ENCODE peak calls at places on chromosomes 1 and 21, in eight cellular contexts. S, M, E, J, I, L, U and H are unnamed samples.
A peak's percentile ranks its signal among the peaks of the same experiment; 100 is the strongest.

GRCh38 chr1:59116920-59117542 is 179.9 kb upstream of the FGGY start:
- DNase-seq in S (no peak), M (peak; percentile 86), E (peak; percentile 23), J (peak; percentile 48), I (peak; percentile 56), L (no peak), U (peak; percentile 55), H (no peak)

GRCh38 chr1:227785094-227785811 is 30.2 kb upstream of the PRSS38 start:
- DNase-seq in S (no peak), M (no peak), E (no peak), J (no peak), I (no peak), L (no peak), U (no peak), H (no peak)

GRCh38 chr1:245704765-245705164 is 550.0 kb downstream of the KIF26B start:
- DNase-seq in S (no peak), M (peak; percentile 67), E (no peak), J (peak; percentile 33), I (peak; percentile 58), L (no peak), U (peak; percentile 9), H (no peak)

GRCh38 chr1:112358798-112359408 is 37.1 kb upstream of the CTTNBP2NL start:
- DNase-seq in S (peak; percentile 84), M (peak; percentile 81), E (peak; percentile 84), J (peak; percentile 83), I (peak; percentile 45), L (peak; percentile 77), U (peak; percentile 67), H (peak; percentile 47)

GRCh38 chr21:35525443-35525842 is 476.3 kb upstream of the RUNX1 start:
- DNase-seq in S (no peak), M (peak; percentile 64), E (no peak), J (no peak), I (peak; percentile 54), L (no peak), U (peak; percentile 88), H (no peak)

GRCh38 chr21:34881421-34881820 is 167.7 kb downstream of the RUNX1 start:
- DNase-seq in S (no peak), M (peak; percentile 68), E (no peak), J (peak; percentile 50), I (peak; percentile 84), L (no peak), U (peak; percentile 42), H (no peak)

GRCh38 chr1:44507490-44508396 is 102.7 kb downstream of the RNF220 start:
- DNase-seq in S (no peak), M (no peak), E (no peak), J (no peak), I (no peak), L (no peak), U (no peak), H (no peak)

GRCh38 chr1:111600886-111601386 is 18.7 kb upstream of the RAP1A start:
- DNase-seq in S (no peak), M (no peak), E (no peak), J (no peak), I (peak; percentile 43), L (no peak), U (peak; percentile 46), H (no peak)

GRCh38 chr21:39736716-39737115 is 8.3 kb upstream of the IGSF5 start:
- DNase-seq in S (no peak), M (no peak), E (no peak), J (no peak), I (no peak), L (no peak), U (no peak), H (no peak)

GRCh38 chr1:44621841-44622286 is 52.4 kb downstream of the TMEM53 start:
- DNase-seq in S (no peak), M (peak; percentile 88), E (no peak), J (no peak), I (peak; percentile 70), L (no peak), U (no peak), H (no peak)

GRCh38 chr1:7518411-7518810 is 252.7 kb upstream of the VAMP3 start:
- DNase-seq in S (no peak), M (no peak), E (no peak), J (no peak), I (no peak), L (no peak), U (no peak), H (no peak)

GRCh38 chr21:26964379-26964778 is 2.5 kb downstream of the ADAMTS5 start:
- DNase-seq in S (peak; percentile 90), M (peak; percentile 82), E (peak; percentile 72), J (peak; percentile 26), I (peak; percentile 15), L (peak; percentile 66), U (no peak), H (peak; percentile 83)

GRCh38 chr1:233300326-233300725 is 4.8 kb upstream of the PCNX2 start:
- DNase-seq in S (no peak), M (no peak), E (no peak), J (peak; percentile 6), I (peak; percentile 51), L (no peak), U (no peak), H (no peak)

GRCh38 chr1:184036517-184036949 is 995 bp downstream of the COLGALT2 start:
- DNase-seq in S (no peak), M (peak; percentile 55), E (no peak), J (peak; percentile 10), I (no peak), L (peak; percentile 57), U (no peak), H (peak; percentile 18)

GRCh38 chr21:16406355-16406754 is 676.6 kb downstream of the USP25 start:
- DNase-seq in S (no peak), M (no peak), E (no peak), J (no peak), I (no peak), L (no peak), U (no peak), H (no peak)

GRCh38 chr1:12456979-12457378 is 161.0 kb downstream of the DHRS3 start:
- DNase-seq in S (no peak), M (peak; percentile 59), E (no peak), J (peak; percentile 73), I (peak; percentile 63), L (no peak), U (no peak), H (no peak)

GRCh38 chr1:245561659-245562234 is 407.0 kb downstream of the KIF26B start:
- DNase-seq in S (no peak), M (no peak), E (no peak), J (no peak), I (no peak), L (no peak), U (no peak), H (no peak)

GRCh38 chr1:24205701-24206464 is 18.8 kb upstream of the IFNLR1 start:
- DNase-seq in S (no peak), M (no peak), E (no peak), J (no peak), I (no peak), L (no peak), U (peak; percentile 33), H (no peak)

GRCh38 chr21:38468989-38469388 is 29.3 kb downstream of the ERG start:
- DNase-seq in S (no peak), M (peak; percentile 12), E (no peak), J (no peak), I (no peak), L (no peak), U (peak; percentile 88), H (no peak)

GRCh38 chr21:33855190-33855589 is 60.4 kb downstream of the ATP5PO start:
- DNase-seq in S (no peak), M (no peak), E (no peak), J (no peak), I (no peak), L (no peak), U (no peak), H (no peak)

GRCh38 chr1:184215274-184215925 is 163.9 kb downstream of the TSEN15 start:
- DNase-seq in S (no peak), M (no peak), E (no peak), J (no peak), I (no peak), L (no peak), U (no peak), H (no peak)

GRCh38 chr1:940121-941026 is 16.7 kb downstream of the SAMD11 start:
- DNase-seq in S (peak; percentile 79), M (peak; percentile 65), E (peak; percentile 61), J (peak; percentile 72), I (peak; percentile 62), L (peak; percentile 65), U (no peak), H (peak; percentile 72)
- TF ChIP-seq CTCF in S (peak; percentile 19), M (no peak), E (no peak), J (no peak), I (peak; percentile 22), L (peak; percentile 32), U (no peak), H (no peak)

DNA sequence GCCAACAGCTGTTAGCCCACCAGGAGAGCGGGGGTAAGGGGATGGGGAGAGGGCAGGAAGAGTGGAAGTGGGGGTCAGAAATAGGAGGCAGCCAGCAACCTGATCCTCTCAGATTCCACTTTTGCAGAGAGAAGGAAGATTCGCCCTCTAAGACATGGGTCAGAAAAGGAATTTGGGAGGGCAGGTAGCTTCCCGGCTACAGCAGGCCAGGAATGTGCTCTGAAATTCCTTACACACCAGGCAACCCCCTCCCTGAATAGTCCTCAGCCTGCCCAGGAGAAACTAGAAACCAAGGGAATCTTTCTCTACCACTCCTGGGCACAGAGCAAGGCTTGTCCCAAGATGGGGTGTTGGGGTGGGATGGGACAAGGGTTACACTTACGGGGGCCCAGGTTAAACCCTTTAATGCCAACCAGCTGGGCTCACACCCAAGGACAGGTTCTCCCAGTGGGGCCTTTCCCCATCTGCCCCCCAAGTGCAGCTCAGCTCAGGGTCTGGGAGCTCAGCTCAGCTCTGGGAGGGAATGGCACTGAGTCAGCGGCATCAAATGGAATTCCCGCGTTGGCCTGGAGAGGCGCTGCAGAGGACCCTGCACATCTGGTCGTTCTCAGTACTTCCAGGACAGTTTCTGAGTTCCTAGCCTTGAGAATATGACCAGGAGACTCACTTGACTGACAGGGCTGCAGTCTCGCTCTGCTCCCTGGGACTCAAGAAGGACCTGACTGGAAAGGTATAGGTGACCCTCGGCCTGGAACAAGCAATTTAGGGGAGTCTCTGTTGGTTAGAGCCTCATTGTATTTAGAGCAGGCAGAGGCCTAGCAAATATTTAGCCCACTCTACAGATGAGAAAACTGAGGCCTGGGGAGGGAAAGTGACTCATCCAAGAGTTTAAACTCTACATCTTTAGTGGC is 761 bp downstream of the TNNT2 start:
- DNase-seq in S (no peak), M (peak; percentile 42), E (no peak), J (peak; percentile 43), I (peak; percentile 46), L (no peak), U (peak; percentile 64), H (no peak)
- TF ChIP-seq CTCF in S (no peak), M (peak; percentile 55), E (no peak), J (peak; percentile 71), I (peak; percentile 69), L (peak; percentile 46), U (peak; percentile 81), H (no peak)

DNA sequence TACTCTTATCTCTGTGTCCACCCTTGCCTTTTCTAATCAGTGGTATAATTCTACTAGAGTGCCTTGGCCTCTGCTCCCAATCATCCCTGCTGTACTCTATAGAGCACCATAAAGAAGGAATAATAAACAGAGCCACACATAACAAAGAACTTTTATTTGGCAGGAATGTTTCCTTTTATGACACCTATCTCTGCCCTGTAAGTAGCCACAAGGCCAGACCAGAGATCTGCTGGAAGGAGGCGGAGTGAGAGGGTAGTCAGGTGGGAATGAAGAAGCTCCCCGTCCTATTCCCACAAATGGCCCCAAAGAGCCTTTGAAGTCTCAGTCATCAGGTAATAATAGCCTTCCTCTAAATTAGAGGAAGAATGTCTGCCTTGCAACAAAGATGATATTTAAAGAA is 32.7 kb downstream of the WLS start:
- DNase-seq in S (no peak), M (no peak), E (no peak), J (no peak), I (no peak), L (no peak), U (no peak), H (no peak)
- TF ChIP-seq CTCF in S (no peak), M (no peak), E (no peak), J (no peak), I (no peak), L (no peak), U (no peak), H (no peak)

GRCh38 chr1:10721381-10722321 is 74.8 kb downstream of the CASZ1 start:
- DNase-seq in S (no peak), M (no peak), E (no peak), J (no peak), I (no peak), L (no peak), U (no peak), H (no peak)
- TF ChIP-seq CTCF in S (no peak), M (no peak), E (no peak), J (no peak), I (no peak), L (no peak), U (no peak), H (no peak)